ENCODE peak calls at places on chromosome 3, in four cellular contexts. O is NCI-H748 treated with DMSO at 0.1 percent for 48 hours, D is cardiac septum, H is NAMALWA. X is an unnamed sample.
A peak's percentile ranks its signal among the peaks of the same experiment; 100 is the strongest.

GRCh38 chr3:182508896-182509295 is 284.4 kb upstream of the ATP11B start:
- DNase-seq in O (no peak), D (no peak), H (peak; percentile 54), X (no peak)

GRCh38 chr3:22960326-22960984 is 242.7 kb upstream of the UBE2E2 start:
- DNase-seq in O (peak; percentile 32), D (no peak), H (peak; percentile 74), X (no peak)

GRCh38 chr3:12532182-12532581 is 13.1 kb downstream of the MKRN2OS start:
- DNase-seq in O (no peak), D (no peak), H (no peak), X (no peak)

GRCh38 chr3:139292192-139292591 is 51.6 kb upstream of the MRPS22 start:
- DNase-seq in O (no peak), D (no peak), H (no peak), X (no peak)

GRCh38 chr3:121648219-121648958 is 12.3 kb downstream of the HCLS1 start:
- DNase-seq in O (no peak), D (no peak), H (no peak), X (no peak)

GRCh38 chr3:62184559-62184958 is 188.8 kb downstream of the FEZF2 start:
- DNase-seq in O (no peak), D (no peak), H (no peak), X (no peak)

GRCh38 chr3:4845882-4846281 is 133.4 kb upstream of the BHLHE40 start:
- DNase-seq in O (no peak), D (no peak), H (no peak), X (no peak)

GRCh38 chr3:54814224-54814623 is 113.6 kb downstream of the LRTM1 start:
- DNase-seq in O (no peak), D (no peak), H (no peak), X (no peak)

GRCh38 chr3:120100711-120101110 is 6.5 kb upstream of the GSK3B start:
- DNase-seq in O (no peak), D (no peak), H (no peak), X (no peak)

GRCh38 chr3:107699682-107700081 is 176.9 kb downstream of the BBX start:
- DNase-seq in O (no peak), D (no peak), H (no peak), X (no peak)

GRCh38 chr3:48656061-48656840 is 6.4 kb downstream of the CELSR3 start:
- DNase-seq in O (no peak), D (peak; percentile 91), H (peak; percentile 74), X (peak; percentile 86)

GRCh38 chr3:43062556-43063040 is 43.3 kb downstream of the POMGNT2 start:
- DNase-seq in O (no peak), D (no peak), H (no peak), X (no peak)

GRCh38 chr3:176948123-176948522 is 249.2 kb downstream of the TBL1XR1 start:
- DNase-seq in O (no peak), D (no peak), H (no peak), X (no peak)

GRCh38 chr3:30894521-30895289 is at the start of gene GADL1:
- DNase-seq in O (peak; percentile 54), D (no peak), H (no peak), X (no peak)

GRCh38 chr3:183664913-183665381 is 29.5 kb downstream of the KLHL24 start:
- DNase-seq in O (no peak), D (no peak), H (no peak), X (no peak)

GRCh38 chr3:52310861-52311566 is 5.1 kb upstream of the DNAH1 start:
- DNase-seq in O (no peak), D (no peak), H (peak; percentile 51), X (no peak)

GRCh38 chr3:8324727-8325126 is 176.9 kb upstream of the LMCD1 start:
- DNase-seq in O (no peak), D (no peak), H (peak; percentile 70), X (no peak)

GRCh38 chr3:62252614-62253147 is 120.7 kb downstream of the FEZF2 start:
- DNase-seq in O (no peak), D (no peak), H (no peak), X (no peak)

GRCh38 chr3:65483475-65483874 is 555.2 kb downstream of the MAGI1 start:
- DNase-seq in O (peak; percentile 36), D (peak; percentile 80), H (no peak), X (no peak)

GRCh38 chr3:48276856-48277641 is 36.1 kb downstream of the ZNF589 start:
- DNase-seq in O (no peak), D (no peak), H (no peak), X (no peak)

GRCh38 chr3:16993227-16993626 is 108.5 kb downstream of the PLCL2 start:
- DNase-seq in O (no peak), D (no peak), H (no peak), X (no peak)

GRCh38 chr3:68893600-68894239 is 38.6 kb downstream of the TAFA4 start:
- DNase-seq in O (peak; percentile 51), D (no peak), H (peak; percentile 47), X (no peak)

GRCh38 chr3:45347329-45348000 is 40.9 kb upstream of the LARS2 start:
- DNase-seq in O (no peak), D (no peak), H (no peak), X (no peak)

GRCh38 chr3:33826688-33827087 is 28.3 kb downstream of the PDCD6IP start:
- DNase-seq in O (no peak), D (no peak), H (no peak), X (no peak)

GRCh38 chr3:171980578-171981270 is 58.7 kb upstream of the FNDC3B start:
- DNase-seq in O (no peak), D (no peak), H (peak; percentile 28), X (no peak)

GRCh38 chr3:4546346-4547178 is 53.4 kb downstream of the ITPR1 start:
- DNase-seq in O (no peak), D (no peak), H (no peak), X (no peak)

GRCh38 chr3:20056727-20057611 is 16.7 kb downstream of the KAT2B start:
- DNase-seq in O (no peak), D (no peak), H (no peak), X (no peak)

GRCh38 chr3:37652405-37652804 is 209.3 kb upstream of the CTDSPL start:
- DNase-seq in O (no peak), D (no peak), H (no peak), X (no peak)

GRCh38 chr3:108132727-108133373 is 42.0 kb upstream of the CD47 start:
- DNase-seq in O (no peak), D (no peak), H (peak; percentile 46), X (no peak)

GRCh38 chr3:188697127-188697526 is 474.6 kb upstream of the TPRG1 start:
- DNase-seq in O (no peak), D (no peak), H (peak; percentile 87), X (no peak)

GRCh38 chr3:186931487-186932280 is 1.4 kb downstream of the ST6GAL1 start:
- DNase-seq in O (no peak), D (peak; percentile 88), H (peak; percentile 67), X (no peak)

GRCh38 chr3:79419222-79419621 is 348.6 kb downstream of the ROBO1 start:
- DNase-seq in O (no peak), D (no peak), H (no peak), X (no peak)

GRCh38 chr3:128884992-128885391 is 5.6 kb downstream of the ACAD9 start:
- DNase-seq in O (no peak), D (no peak), H (no peak), X (no peak)

GRCh38 chr3:52527039-52527731 is 6.5 kb downstream of the NT5DC2 start:
- DNase-seq in O (no peak), D (peak; percentile 67), H (no peak), X (peak; percentile 75)

GRCh38 chr3:116453676-116454346 is 8.5 kb upstream of the LSAMP start:
- DNase-seq in O (no peak), D (no peak), H (peak; percentile 9), X (no peak)

GRCh38 chr3:111895079-111895478 is 36.0 kb downstream of the PHLDB2 start:
- DNase-seq in O (peak; percentile 16), D (no peak), H (peak; percentile 47), X (no peak)

GRCh38 chr3:155497930-155498647 is 204.6 kb upstream of the STRIT1 start:
- DNase-seq in O (no peak), D (no peak), H (no peak), X (no peak)

GRCh38 chr3:5426094-5426883 is 238.8 kb downstream of the EDEM1 start:
- DNase-seq in O (peak; percentile 70), D (no peak), H (peak; percentile 73), X (no peak)

GRCh38 chr3:189282189-189282588 is 110.4 kb downstream of the TPRG1 start:
- DNase-seq in O (no peak), D (no peak), H (no peak), X (no peak)

X was measured in coronary artery.